ENCODE peak calls at places on chromosomes 6 and 20, in nine cellular contexts. G, T, D, Y, V, Q, R, S and C are unnamed samples.

GRCh38 chr6:161444966-161445799 is 171.3 kb upstream of the AGPAT4 start:
- DNase-seq in S (no peak), Y (no peak), D (no peak), R (no peak), V (no peak), Q (no peak), T (no peak), G (no peak), C (no peak)

GRCh38 chr6:75205776-75206334 is at the start of gene COL12A1:
- DNase-seq in Y (no peak), T (peak), V (no peak), Q (peak), G (peak), S (peak), R (peak), D (no peak), C (no peak)

GRCh38 chr6:85585741-85586140 is 7.9 kb downstream of the SNX14 start:
- DNase-seq in R (no peak), V (no peak), Q (no peak), T (no peak), G (no peak), Y (no peak), S (no peak), D (no peak), C (peak)

GRCh38 chr6:4021862-4022715 is 56.8 kb downstream of the FAM217A start:
- DNase-seq in Y (no peak), D (peak), V (no peak), G (no peak), R (no peak), S (peak), T (no peak), Q (no peak), C (no peak)

GRCh38 chr20:44594730-44595129 is 12.4 kb downstream of the PKIG start:
- DNase-seq in Q (no peak), G (no peak), D (no peak), T (peak), Y (no peak), S (peak), R (no peak), V (no peak), C (peak)

GRCh38 chr6:148945311-148946021 is 198.6 kb downstream of the UST start:
- DNase-seq in T (no peak), R (no peak), V (no peak), G (no peak), Y (no peak), Q (no peak), D (no peak), S (no peak), C (no peak)

GRCh38 chr6:139288496-139289040 is 3.2 kb downstream of the TXLNB start:
- DNase-seq in T (no peak), G (no peak), V (no peak), Y (no peak), R (no peak), Q (no peak), S (no peak), D (no peak), C (no peak)

GRCh38 chr6:47678739-47679138 is 19.6 kb upstream of the ADGRF4 start:
- DNase-seq in S (no peak), T (no peak), Y (no peak), G (no peak), D (no peak), V (no peak), R (no peak), Q (no peak), C (no peak)

GRCh38 chr6:41204156-41204555 is 3.2 kb upstream of the TREML2 start:
- DNase-seq in R (no peak), S (no peak), T (no peak), D (no peak), G (no peak), Y (no peak), Q (no peak), V (no peak), C (no peak)

GRCh38 chr20:63292292-63292701 is 689 bp upstream of the COL20A1 start:
- DNase-seq in R (no peak), V (no peak), Y (no peak), D (no peak), Q (no peak), G (no peak), S (no peak), T (no peak), C (peak)

GRCh38 chr6:134422426-134423231 is 104.7 kb upstream of the SGK1 start:
- DNase-seq in G (no peak), S (peak), Q (no peak), R (peak), T (peak), D (peak), V (no peak), Y (no peak), C (no peak)

GRCh38 chr20:45467861-45468260 is 1.7 kb upstream of the WFDC2 start:
- DNase-seq in Y (no peak), S (no peak), D (no peak), R (no peak), V (no peak), Q (no peak), G (no peak), T (no peak), C (no peak)

DNA sequence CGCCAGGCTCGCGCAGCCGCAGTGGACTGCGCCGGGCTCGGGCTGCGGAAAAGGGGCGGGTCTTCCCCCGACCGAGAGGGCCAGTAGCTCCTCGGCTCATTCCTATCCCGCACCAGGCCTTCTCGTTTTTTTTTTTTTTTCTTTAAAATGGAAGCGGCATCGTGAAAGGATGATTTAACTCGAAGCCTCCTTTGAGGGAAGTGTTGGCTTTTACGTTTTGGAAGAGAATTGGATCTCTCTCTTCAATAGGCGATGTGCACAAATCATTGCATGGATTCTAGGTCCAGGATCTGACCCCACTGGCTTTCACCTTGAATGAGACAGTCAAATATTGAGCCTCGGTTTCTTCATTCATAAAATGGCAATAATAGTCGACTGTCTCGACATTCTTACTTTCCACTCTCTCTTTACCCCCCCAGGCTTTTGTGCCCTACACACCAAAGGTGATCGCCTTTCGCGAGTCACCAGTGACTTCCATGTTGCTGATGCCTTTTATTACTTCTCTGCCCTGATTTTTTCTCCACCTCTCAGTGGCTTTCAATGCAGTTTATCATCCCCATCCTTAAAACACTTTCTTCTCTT is 320 bp upstream of the DTNBP1 start:
- DNase-seq in V (peak), G (no peak), R (peak), Q (no peak), D (no peak), T (peak), Y (peak), S (peak), C (peak)
- TF ChIP-seq MAX in V (no peak), G (no peak), R (peak), Q (no peak), D (no peak), T (no peak), Y (no peak), S (peak), C (no peak)

DNA sequence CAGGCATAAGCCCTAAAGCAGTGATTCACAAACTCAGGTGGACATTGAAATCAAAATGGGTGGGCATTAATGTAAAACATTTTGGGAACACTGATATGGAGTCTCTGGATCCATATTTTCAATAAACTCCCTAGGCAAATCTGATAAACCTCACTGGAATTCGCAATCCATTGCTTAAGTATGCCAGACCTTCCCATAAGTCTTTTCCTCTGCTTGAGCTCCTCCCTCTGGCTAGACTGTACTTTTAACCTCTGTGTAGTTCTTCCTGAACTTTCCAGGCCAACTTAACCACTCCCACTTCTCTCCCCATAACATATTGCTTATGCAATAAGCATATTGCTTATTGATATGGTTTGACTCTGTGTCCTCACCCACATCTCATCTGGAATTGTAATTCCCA is 629.7 kb upstream of the IMPG1 start:
- DNase-seq in T (no peak), G (no peak), Q (no peak), D (no peak), Y (no peak), V (no peak), S (no peak), R (no peak), C (no peak)
- TF ChIP-seq CTCF in T (no peak), G (no peak), Q (no peak), D (no peak), Y (no peak), V (no peak), S (no peak), R (no peak), C (no peak)

GRCh38 chr6:109453156-109453555 is 2.4 kb downstream of the MICAL1 start:
- DNase-seq in D (no peak), T (no peak), V (no peak), Y (no peak), G (no peak), Q (no peak), S (no peak), R (no peak), C (no peak)

GRCh38 chr6:109452181-109452580 is 3.4 kb downstream of the MICAL1 start:
- DNase-seq in S (no peak), V (no peak), G (no peak), Q (no peak), Y (no peak), R (no peak), T (no peak), D (no peak), C (no peak)

GRCh38 chr6:109455161-109455501 is 441 bp downstream of the MICAL1 start:
- DNase-seq in Q (no peak), T (no peak), Y (no peak), S (peak), V (no peak), D (no peak), G (peak), R (no peak), C (peak)

GRCh38 chr6:109454483-109455160 is 950 bp downstream of the MICAL1 start:
- DNase-seq in G (no peak), Y (no peak), R (no peak), S (no peak), Q (no peak), T (no peak), D (no peak), V (peak), C (peak)

DNA sequence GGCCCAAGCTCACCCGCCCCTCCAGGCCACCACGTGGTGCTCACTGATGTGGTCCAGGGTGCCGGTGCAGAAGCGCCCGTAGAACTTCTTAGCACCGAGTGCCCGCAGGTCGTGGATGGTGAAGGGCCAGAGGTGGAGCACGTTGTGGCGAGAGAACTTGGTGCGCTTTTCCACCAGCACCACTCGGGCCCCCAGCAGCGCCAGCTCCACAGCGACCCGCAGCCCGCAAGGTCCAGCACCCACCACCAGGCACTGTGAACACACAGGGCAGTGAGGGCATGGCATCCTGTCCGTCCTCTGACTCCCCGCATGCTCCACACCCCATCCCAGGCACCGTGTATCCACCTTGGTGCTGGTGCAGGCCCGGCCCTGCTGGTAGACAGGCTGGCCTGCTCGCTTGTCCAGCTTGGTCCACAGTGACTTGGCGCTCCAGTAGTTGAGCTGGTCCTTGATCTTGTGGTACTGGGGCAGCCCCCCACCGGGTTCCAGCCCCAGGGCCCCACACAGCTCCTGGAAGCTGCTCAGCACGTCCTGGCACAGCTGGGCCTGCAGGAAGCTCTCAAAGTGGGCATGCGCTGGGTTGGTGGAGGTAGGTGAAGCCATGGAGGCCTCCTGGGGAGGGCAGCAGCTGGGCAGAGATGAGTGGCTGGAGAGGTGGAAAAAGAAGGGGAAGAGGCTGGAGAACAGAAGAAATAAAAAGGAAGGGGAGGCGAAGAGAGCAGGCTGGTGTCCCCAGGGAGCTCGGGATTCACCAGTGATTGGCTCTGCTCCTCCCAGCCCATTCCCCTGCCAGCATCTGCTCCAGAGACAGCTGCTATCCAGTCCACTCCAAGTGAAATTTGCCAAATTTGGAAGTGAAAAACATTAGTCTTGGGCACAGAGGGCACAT is 1.7 kb downstream of the MICAL1 start:
- DNase-seq in R (no peak), S (no peak), G (no peak), D (no peak), V (no peak), T (no peak), Y (no peak), Q (no peak), C (peak)
- TF ChIP-seq MAX in R (no peak), S (no peak), G (no peak), D (no peak), V (no peak), T (no peak), Y (no peak), Q (no peak), C (no peak)

DNA sequence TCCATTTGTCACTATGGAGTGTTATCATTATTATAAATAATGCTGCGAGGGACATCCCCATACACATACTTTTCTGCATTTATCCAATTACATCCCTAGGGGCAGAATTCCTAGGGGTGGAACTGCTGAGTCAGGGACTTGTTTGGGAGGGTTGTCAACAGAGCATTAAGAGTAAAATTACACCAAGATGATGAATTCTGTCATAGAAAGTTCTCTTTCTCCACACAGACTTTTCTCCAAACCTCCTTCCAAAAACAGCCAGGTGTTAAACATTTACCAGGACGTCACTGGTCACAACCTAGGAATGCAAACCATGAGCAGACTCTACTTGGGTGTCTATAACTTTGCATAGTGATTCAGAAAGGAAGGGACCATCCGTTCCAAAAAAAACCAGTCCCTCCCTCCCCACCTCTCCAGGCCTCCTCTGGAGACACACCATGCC is 95.5 kb downstream of the PRND start:
- DNase-seq in Q (no peak), S (no peak), T (peak), D (peak), Y (peak), R (no peak), V (no peak), G (no peak), C (peak)
- TF ChIP-seq CTCF in Q (no peak), S (no peak), T (peak), D (no peak), Y (no peak), R (peak), V (no peak), G (no peak), C (no peak)

DNA sequence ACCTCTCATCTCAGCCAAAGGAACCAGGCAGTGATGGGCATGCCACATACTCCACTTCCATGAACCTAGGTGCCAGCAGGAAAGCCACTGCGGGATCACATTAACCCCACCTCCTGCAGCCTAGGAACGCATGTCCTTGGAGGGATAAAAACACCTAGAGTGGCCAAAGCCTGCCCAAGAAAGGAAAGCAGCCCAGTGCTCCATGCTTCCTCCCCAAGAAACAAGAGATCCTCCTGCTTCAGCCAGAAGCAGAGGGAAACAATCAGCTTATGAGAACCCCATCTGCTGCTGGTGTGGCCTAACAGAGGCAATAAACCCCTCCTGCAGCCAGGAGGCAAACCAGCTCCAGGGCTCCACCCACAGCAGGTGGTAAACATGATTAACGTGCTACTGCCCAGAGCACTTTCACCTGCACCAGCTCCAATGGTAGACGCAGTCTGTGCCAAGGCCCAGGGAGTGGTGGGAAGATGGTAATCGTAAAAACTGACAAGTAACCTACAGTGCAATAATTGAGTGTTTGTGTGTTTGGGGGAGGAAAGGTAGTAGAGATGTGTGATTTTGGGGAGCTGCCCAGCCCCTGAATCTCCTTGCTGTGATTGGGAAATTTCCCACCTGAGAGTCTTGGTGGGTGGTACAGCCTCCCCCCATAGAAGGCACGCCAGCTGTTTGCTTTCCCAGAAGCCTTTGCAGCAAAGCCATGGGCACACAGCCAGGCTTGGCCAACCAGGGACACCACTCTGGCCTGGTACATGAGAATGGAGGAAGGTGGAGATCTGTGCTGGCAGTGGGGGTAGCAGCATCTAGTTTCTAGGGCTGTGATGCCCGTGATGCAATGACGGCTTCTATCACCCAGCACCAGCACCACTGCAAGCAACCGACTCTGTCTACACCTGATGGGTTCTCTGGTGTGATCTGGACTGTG is 50.6 kb upstream of the TBC1D7 start:
- DNase-seq in Y (no peak), R (no peak), Q (no peak), V (no peak), G (peak), T (no peak), D (no peak), S (no peak), C (no peak)
- TF ChIP-seq MAX in Y (no peak), R (no peak), Q (no peak), V (no peak), G (no peak), T (no peak), D (no peak), S (no peak), C (no peak)

DNA sequence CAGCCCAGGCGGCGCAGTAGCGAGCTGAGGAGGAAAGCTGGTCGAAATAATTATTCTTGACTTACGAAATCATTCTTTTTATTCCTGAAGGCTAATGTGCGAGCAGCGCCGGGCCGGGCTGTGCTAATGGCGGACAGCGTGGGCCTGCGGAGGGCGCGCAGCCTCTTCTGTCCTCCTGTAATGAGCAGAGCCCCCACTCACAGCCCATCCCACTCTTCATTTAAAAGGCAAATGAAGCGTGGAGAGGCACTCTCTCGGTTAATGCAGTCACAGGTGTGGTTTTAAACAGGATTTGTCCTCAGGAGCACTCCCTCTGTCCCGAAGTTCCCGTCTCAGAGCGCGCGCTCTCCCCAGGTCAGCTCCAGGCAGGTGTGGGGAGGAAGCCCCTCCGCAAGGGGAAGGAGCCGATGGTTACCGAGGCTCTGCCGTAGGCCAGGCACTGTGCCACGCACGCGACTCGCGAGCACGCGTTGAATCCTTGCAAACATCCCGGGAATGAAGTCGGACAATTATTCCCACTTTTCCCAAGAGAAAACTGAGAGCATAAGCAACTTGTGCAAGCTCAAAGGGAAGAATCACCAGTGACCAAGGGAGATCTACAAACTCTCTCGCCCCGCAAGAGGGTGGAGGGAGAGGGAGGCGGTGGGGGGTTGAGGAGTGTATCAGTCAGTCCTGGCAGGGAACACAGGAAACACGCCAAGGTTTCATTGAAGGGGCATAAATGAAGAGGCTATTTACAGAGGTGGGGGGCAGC is 35.5 kb upstream of the ZFAND3 start:
- DNase-seq in V (no peak), Y (no peak), G (peak), D (no peak), Q (peak), R (no peak), S (peak), T (no peak), C (peak)
- TF ChIP-seq CTCF in V (no peak), Y (no peak), G (no peak), D (no peak), Q (no peak), R (no peak), S (no peak), T (no peak), C (no peak)

DNA sequence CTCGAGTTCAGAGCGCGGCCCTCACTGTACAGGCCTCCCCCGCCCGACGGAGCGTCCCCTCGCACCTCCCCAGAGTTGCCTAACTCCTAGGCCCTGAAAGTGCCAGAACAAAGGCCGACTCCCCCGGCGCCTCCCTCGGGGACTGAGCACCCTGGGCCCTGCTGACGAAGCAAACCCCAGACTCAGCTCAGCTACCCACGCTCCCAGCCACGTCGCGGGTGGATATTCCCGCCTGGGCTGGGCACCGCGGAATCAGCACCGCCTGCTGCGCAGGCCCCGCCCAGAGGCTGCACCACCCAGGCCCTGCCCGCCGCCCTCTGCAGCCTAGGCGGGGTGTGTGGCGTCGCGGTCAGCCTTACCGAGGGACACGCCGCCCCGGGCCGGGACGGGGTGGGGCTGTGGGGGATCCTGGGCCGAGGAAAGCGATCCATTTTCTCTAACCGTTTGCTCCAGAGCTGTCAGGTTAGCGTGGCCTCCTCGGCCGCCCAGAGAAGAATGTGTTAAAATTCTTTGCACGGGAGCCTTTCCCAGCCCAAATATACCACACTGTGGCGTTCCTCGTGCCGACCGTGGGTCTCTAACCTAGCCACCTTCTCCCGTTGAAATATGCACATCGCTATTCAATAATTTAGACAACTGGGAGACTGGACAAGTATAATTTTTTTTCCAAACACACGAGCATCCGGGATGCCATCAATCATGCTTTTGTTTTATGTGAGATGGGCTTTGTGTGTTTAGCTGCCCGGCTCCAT is 31.4 kb downstream of the TFAP2A start:
- DNase-seq in G (peak), Q (no peak), R (peak), S (no peak), D (no peak), T (peak), Y (no peak), V (no peak), C (peak)
- TF ChIP-seq MAX in G (no peak), Q (no peak), R (peak), S (no peak), D (peak), T (peak), Y (no peak), V (no peak), C (no peak)